ENCODE peak calls at places on chromosomes 4 and X, in four cellular contexts. E is posterior vena cava, M is nucleus accumbens, J is A673. L is an unnamed sample.

GRCh38 chrX:37684918-37685317 is 673 bp upstream of the XK start:
- DNase-seq in E (no peak), M (no peak), J (no peak), L (no peak)

GRCh38 chrX:135463937-135464336 is 42.2 kb downstream of the SMIM10L2A start:
- DNase-seq in E (no peak), M (no peak), J (peak; percentile 12), L (peak; percentile 1)

GRCh38 chrX:50081282-50081955 is 119.4 kb downstream of the AKAP4 start:
- DNase-seq in E (no peak), M (peak; percentile 1), J (no peak), L (peak; percentile 5)

GRCh38 chrX:74117962-74118361 is 186.0 kb upstream of the ZCCHC13 start:
- DNase-seq in E (no peak), M (no peak), J (no peak), L (no peak)

GRCh38 chr4:125104616-125105015 is 210.1 kb upstream of the FAT4 start:
- DNase-seq in E (no peak), M (no peak), J (peak; percentile 43), L (no peak)

GRCh38 chrX:121163443-121163842 is 116.0 kb downstream of the GLUD2 start:
- DNase-seq in E (no peak), M (no peak), J (no peak), L (no peak)

GRCh38 chrX:10158279-10158939 is 1.6 kb downstream of the CLCN4 start:
- DNase-seq in E (no peak), M (peak; percentile 61), J (peak; percentile 20), L (no peak)

GRCh38 chrX:49848275-49848674 is 19.2 kb downstream of the PAGE4 start:
- DNase-seq in E (no peak), M (no peak), J (no peak), L (no peak)

GRCh38 chr4:88660446-88661294 is 37.0 kb downstream of the NAP1L5 start:
- DNase-seq in E (no peak), M (no peak), J (no peak), L (peak; percentile 9)

GRCh38 chr4:132218406-132218805 is 930.7 kb upstream of the PCDH10 start:
- DNase-seq in E (no peak), M (no peak), J (no peak), L (no peak)

GRCh38 chrX:115023811-115024210 is 6.4 kb upstream of the IL13RA2 start:
- DNase-seq in E (no peak), M (no peak), J (no peak), L (no peak)

GRCh38 chr4:4854649-4855292 is 4.7 kb upstream of the MSX1 start:
- DNase-seq in E (peak; percentile 72), M (no peak), J (no peak), L (no peak)

GRCh38 chr4:25779021-25779420 is 83.8 kb downstream of the SEL1L3 start:
- DNase-seq in E (no peak), M (no peak), J (no peak), L (peak; percentile 32)

GRCh38 chr4:114770624-114771023 is 172.0 kb downstream of the UGT8 start:
- DNase-seq in E (no peak), M (no peak), J (no peak), L (no peak)

GRCh38 chr4:142416711-142417275 is 429.3 kb downstream of the INPP4B start:
- DNase-seq in E (no peak), M (no peak), J (peak; percentile 55), L (peak; percentile 34)

GRCh38 chr4:114807357-114807756 is 208.8 kb downstream of the UGT8 start:
- DNase-seq in E (peak; percentile 67), M (no peak), J (no peak), L (no peak)

GRCh38 chr4:20028694-20029093 is 223.0 kb upstream of the SLIT2 start:
- DNase-seq in E (no peak), M (no peak), J (no peak), L (peak; percentile 18)

GRCh38 chr4:109560687-109561452 is 824 bp downstream of the MCUB start:
- DNase-seq in E (peak; percentile 87), M (peak; percentile 32), J (peak; percentile 53), L (peak; percentile 76)

GRCh38 chr4:184473515-184474260 is 662 bp downstream of the IRF2 start:
- DNase-seq in E (peak; percentile 87), M (peak; percentile 39), J (peak; percentile 58), L (peak; percentile 19)

GRCh38 chr4:47367761-47368160 is 95.7 kb downstream of the COMMD8 start:
- DNase-seq in E (no peak), M (no peak), J (no peak), L (no peak)

GRCh38 chrX:139949703-139950102 is 15.6 kb downstream of the CXorf66 start:
- DNase-seq in E (no peak), M (no peak), J (no peak), L (no peak)

GRCh38 chr4:175427751-175428150 is 384.3 kb downstream of the GPM6A start:
- DNase-seq in E (no peak), M (no peak), J (no peak), L (no peak)

GRCh38 chrX:18883234-18883960 is 100.5 kb downstream of the PHKA2 start:
- DNase-seq in E (peak; percentile 49), M (no peak), J (no peak), L (no peak)

GRCh38 chr4:60366661-60367060 is 833.5 kb upstream of the ADGRL3 start:
- DNase-seq in E (no peak), M (no peak), J (no peak), L (no peak)

GRCh38 chr4:187569871-187570270 is 425.7 kb upstream of the ZFP42 start:
- DNase-seq in E (no peak), M (no peak), J (no peak), L (no peak)

GRCh38 chrX:119853449-119853848 is 686 bp upstream of the UPF3B start:
- DNase-seq in E (no peak), M (no peak), J (no peak), L (no peak)

GRCh38 chr4:173169178-173169427 is 492 bp downstream of the GALNT7 start:
- DNase-seq in E (no peak), M (no peak), J (no peak), L (no peak)

GRCh38 chrX:8455600-8455999 is 9.0 kb upstream of the VCX3B start:
- DNase-seq in E (no peak), M (no peak), J (peak; percentile 1), L (no peak)

GRCh38 chr4:127555106-127555505 is 77.7 kb upstream of the INTU start:
- DNase-seq in E (no peak), M (no peak), J (no peak), L (no peak)